ENCODE peak calls at places on chromosome 16, in six cellular contexts. G, Z, D, Y, K and R are unnamed samples.
A peak's percentile ranks its signal among the peaks of the same experiment; 100 is the strongest.

GRCh38 chr16:83068686-83069085 is 441.9 kb downstream of the CDH13 start:
- DNase-seq in G (no peak), Z (no peak), D (no peak), Y (no peak), K (peak; percentile 50), R (peak; percentile 50)

GRCh38 chr16:76650579-76650978 is 373.4 kb downstream of the CNTNAP4 start:
- DNase-seq in G (no peak), Z (no peak), D (no peak), Y (no peak), K (no peak), R (no peak)

GRCh38 chr16:24525970-24526559 is 13.3 kb upstream of the RBBP6 start:
- DNase-seq in G (no peak), Z (peak; percentile 50), D (peak; percentile 34), Y (no peak), K (peak; percentile 81), R (peak; percentile 58)

GRCh38 chr16:70754371-70754770 is 46.6 kb downstream of the VAC14 start:
- DNase-seq in G (peak; percentile 8), Z (no peak), D (no peak), Y (no peak), K (no peak), R (no peak)

GRCh38 chr16:70250748-70251650 is 741 bp downstream of the EXOSC6 start:
- DNase-seq in G (no peak), Z (peak; percentile 72), D (peak; percentile 62), Y (peak; percentile 76), K (peak; percentile 44), R (peak; percentile 51)

GRCh38 chr16:83953796-83954576 is 946 bp downstream of the OSGIN1 start:
- DNase-seq in G (no peak), Z (peak; percentile 70), D (peak; percentile 36), Y (no peak), K (peak; percentile 17), R (peak; percentile 32)

GRCh38 chr16:75385507-75386152 is 47.7 kb downstream of the CFDP1 start:
- DNase-seq in G (no peak), Z (peak; percentile 84), D (no peak), Y (peak; percentile 49), K (peak; percentile 90), R (peak; percentile 93)

GRCh38 chr16:1691956-1692355 is 13.9 kb downstream of the JPT2 start:
- DNase-seq in G (no peak), Z (no peak), D (no peak), Y (no peak), K (peak; percentile 40), R (peak; percentile 66)

GRCh38 chr16:2999929-3000328 is 12.8 kb upstream of the CLDN9 start:
- DNase-seq in G (no peak), Z (no peak), D (no peak), Y (no peak), K (no peak), R (no peak)

GRCh38 chr16:27769561-27770222 is 219.7 kb downstream of the KATNIP start:
- DNase-seq in G (no peak), Z (no peak), D (no peak), Y (no peak), K (peak; percentile 56), R (no peak)

GRCh38 chr16:27330542-27330941 is 16.8 kb downstream of the IL4R start:
- DNase-seq in G (peak; percentile 62), Z (peak; percentile 52), D (peak; percentile 17), Y (no peak), K (peak; percentile 97), R (peak; percentile 99)

GRCh38 chr16:907819-908218 is 63.0 kb downstream of the LMF1 start:
- DNase-seq in G (no peak), Z (no peak), D (no peak), Y (no peak), K (no peak), R (no peak)

GRCh38 chr16:23691483-23692189 is 12.9 kb downstream of the PLK1 start:
- DNase-seq in G (no peak), Z (no peak), D (no peak), Y (no peak), K (peak; percentile 52), R (no peak)

GRCh38 chr16:26787924-26788323 is 278.8 kb upstream of the C16orf82 start:
- DNase-seq in G (no peak), Z (no peak), D (no peak), Y (peak; percentile 4), K (no peak), R (no peak)

GRCh38 chr16:87375426-87376135 is 8.0 kb downstream of the FBXO31 start:
- DNase-seq in G (no peak), Z (no peak), D (no peak), Y (no peak), K (peak; percentile 40), R (no peak)

GRCh38 chr16:51306116-51306515 is 155.0 kb upstream of the SALL1 start:
- DNase-seq in G (no peak), Z (peak; percentile 11), D (no peak), Y (no peak), K (peak; percentile 82), R (peak; percentile 21)

GRCh38 chr16:55735120-55735781 is 79.5 kb downstream of the SLC6A2 start:
- DNase-seq in G (no peak), Z (no peak), D (no peak), Y (no peak), K (no peak), R (no peak)

GRCh38 chr16:24504467-24505345 is 34.7 kb upstream of the RBBP6 start:
- DNase-seq in G (no peak), Z (peak; percentile 74), D (peak; percentile 55), Y (peak; percentile 64), K (peak; percentile 64), R (peak; percentile 66)

GRCh38 chr16:74748710-74749073 is 25.9 kb downstream of the FA2H start:
- DNase-seq in G (no peak), Z (no peak), D (no peak), Y (no peak), K (no peak), R (no peak)

GRCh38 chr16:79997257-79997656 is 396.7 kb upstream of the MAF start:
- DNase-seq in G (no peak), Z (no peak), D (no peak), Y (peak; percentile 14), K (peak; percentile 24), R (peak; percentile 22)

GRCh38 chr16:69199382-69199781 is 12.4 kb downstream of the SNTB2 start:
- DNase-seq in G (no peak), Z (peak; percentile 28), D (no peak), Y (no peak), K (peak; percentile 61), R (peak; percentile 92)

GRCh38 chr16:31876955-31877828 is 3.6 kb downstream of the ZNF267 start:
- DNase-seq in G (no peak), Z (peak; percentile 63), D (no peak), Y (no peak), K (peak; percentile 79), R (peak; percentile 80)

GRCh38 chr16:47523342-47524006 is 62.3 kb downstream of the PHKB start:
- DNase-seq in G (no peak), Z (no peak), D (no peak), Y (no peak), K (no peak), R (no peak)

GRCh38 chr16:66996324-66996982 is 8.1 kb downstream of the CES4A start:
- DNase-seq in G (peak; percentile 29), Z (peak; percentile 71), D (peak; percentile 81), Y (no peak), K (peak; percentile 81), R (peak; percentile 77)

GRCh38 chr16:1993731-1994131 is 4.0 kb downstream of the SYNGR3 start:
- DNase-seq in G (no peak), Z (no peak), D (no peak), Y (no peak), K (peak; percentile 44), R (no peak)

GRCh38 chr16:56980203-56980535 is 9.2 kb upstream of the NLRC5 start:
- DNase-seq in G (no peak), Z (no peak), D (no peak), Y (no peak), K (no peak), R (no peak)

GRCh38 chr16:55146939-55147338 is 177.1 kb upstream of the IRX6 start:
- DNase-seq in G (no peak), Z (peak; percentile 13), D (no peak), Y (no peak), K (peak; percentile 65), R (no peak)

GRCh38 chr16:12211870-12212690 is 235.5 kb downstream of the SNX29 start:
- DNase-seq in G (no peak), Z (peak; percentile 59), D (no peak), Y (no peak), K (no peak), R (no peak)

GRCh38 chr16:24738895-24739294 is 9.4 kb downstream of the TNRC6A start:
- DNase-seq in G (no peak), Z (no peak), D (no peak), Y (no peak), K (no peak), R (no peak)

GRCh38 chr16:8634991-8635736 is 13.7 kb downstream of the METTL22 start:
- DNase-seq in G (no peak), Z (peak; percentile 55), D (peak; percentile 17), Y (peak; percentile 60), K (peak; percentile 25), R (no peak)

GRCh38 chr16:89257281-89257731 is 39.8 kb downstream of the ZNF778 start:
- DNase-seq in G (no peak), Z (no peak), D (no peak), Y (peak; percentile 64), K (no peak), R (no peak)
- TF ChIP-seq CTCF in G (no peak), Z (no peak), D (no peak), Y (no peak), K (no peak), R (peak; percentile 12)

DNA sequence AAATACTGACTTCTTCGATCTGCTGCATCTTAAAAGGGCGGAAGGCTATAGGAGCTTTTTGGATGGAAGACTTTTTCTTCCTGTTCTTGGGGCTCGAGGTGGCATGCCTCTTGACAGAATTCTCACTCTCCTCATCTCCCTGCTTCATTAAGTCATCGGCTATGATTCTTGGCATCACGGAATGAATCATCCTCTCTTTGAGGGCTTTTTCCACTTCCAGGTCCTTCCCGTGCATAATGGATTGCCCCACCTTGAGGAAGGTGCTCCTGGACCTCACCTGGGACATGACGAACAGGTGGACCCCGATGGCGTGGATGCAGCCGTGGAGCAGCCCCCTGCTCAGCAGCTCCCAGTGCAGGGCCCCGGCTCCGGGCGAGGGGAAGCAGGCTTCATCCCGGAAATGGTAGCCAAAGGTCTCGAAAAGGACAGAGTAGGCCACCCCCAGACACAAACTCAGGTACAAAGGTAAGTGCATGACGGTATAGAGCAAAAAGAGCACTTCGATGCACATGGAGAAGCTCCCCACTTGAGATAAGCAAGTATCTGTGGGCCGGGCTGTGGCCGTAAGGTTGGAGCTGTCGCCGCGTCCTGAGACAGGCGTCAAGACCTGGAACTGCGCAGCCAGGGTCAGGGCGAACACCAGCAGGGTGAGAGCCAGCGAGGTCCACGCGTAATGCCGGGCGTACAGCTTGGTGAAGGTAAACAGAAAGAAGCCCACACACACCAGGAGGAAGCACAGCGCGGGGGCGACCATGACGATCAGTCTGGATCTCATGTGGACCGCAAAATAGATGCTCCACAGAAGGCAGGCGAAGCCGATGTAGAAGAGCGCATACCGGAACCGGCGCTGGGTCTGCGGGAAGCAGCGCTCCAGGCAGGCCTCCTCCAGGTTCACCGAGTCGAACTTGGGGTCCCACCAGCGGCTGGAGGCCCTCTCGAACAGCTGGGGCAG is 1.7 kb downstream of the ADCY9 start:
- DNase-seq in G (peak; percentile 21), Z (no peak), D (no peak), Y (no peak), K (peak; percentile 15), R (no peak)
- H3K4me3 ChIP-seq in G (peak overlapping the region; percentile 82), Z (peak overlapping the region; percentile 82), D (peak overlapping the region; percentile 74), Y (no peak overlapping the region), K (peak overlapping the region; percentile 77), R (peak overlapping the region; percentile 72)

GRCh38 chr16:73048292-73049050 is 543 bp upstream of the ZFHX3 start:
- DNase-seq in G (peak; percentile 78), Z (peak; percentile 65), D (peak; percentile 47), Y (peak; percentile 73), K (peak; percentile 60), R (peak; percentile 41)
- TF ChIP-seq CTCF in G (no peak), Z (no peak), D (peak; percentile 45), Y (no peak), K (no peak), R (no peak)

GRCh38 chr16:14306485-14307058 is 235.5 kb downstream of the MRTFB start:
- DNase-seq in G (no peak), Z (no peak), D (peak; percentile 30), Y (no peak), K (no peak), R (no peak)
- H3K4me3 ChIP-seq in G (no peak overlapping the region), Z (no peak overlapping the region), D (no peak overlapping the region), Y (no peak overlapping the region), K (no peak overlapping the region), R (no peak overlapping the region)